ENCODE peak calls at places on chromosomes 4 and X, in seven cellular contexts. H, X, W, V, K, A and P are unnamed samples.

GRCh38 chrX:29634516-29634915 is 580.8 kb upstream of the MAGEB2 start:
- DNase-seq in H (no peak), X (no peak), W (no peak), V (peak), K (no peak), A (no peak), P (no peak)

GRCh38 chr4:79682801-79683217 is 274.8 kb upstream of the GK2 start:
- DNase-seq in H (no peak), X (no peak), W (no peak), V (no peak), K (no peak), A (no peak), P (no peak)

GRCh38 chr4:158630893-158631292 is 40.8 kb downstream of the C4orf46 start:
- DNase-seq in H (peak), X (no peak), W (no peak), V (peak), K (no peak), A (peak), P (no peak)

GRCh38 chr4:98110214-98110613 is 33.1 kb downstream of the STPG2 start:
- DNase-seq in H (no peak), X (no peak), W (no peak), V (no peak), K (no peak), A (no peak), P (no peak)

GRCh38 chrX:155766321-155766720 is 114.8 kb upstream of the VAMP7 start:
- DNase-seq in H (no peak), X (no peak), W (no peak), V (no peak), K (no peak), A (no peak), P (no peak)

GRCh38 chrX:16678689-16679088 is 28.7 kb downstream of the S100G start:
- DNase-seq in H (no peak), X (no peak), W (no peak), V (peak), K (no peak), A (no peak), P (no peak)

GRCh38 chr4:41160010-41160789 is 54.1 kb downstream of the APBB2 start:
- DNase-seq in H (peak), X (no peak), W (no peak), V (peak), K (peak), A (no peak), P (no peak)

GRCh38 chr4:153428816-153429592 is 37.2 kb upstream of the TMEM131L start:
- DNase-seq in H (no peak), X (peak), W (peak), V (peak), K (no peak), A (no peak), P (no peak)

GRCh38 chrX:46185923-46186810 is 359.1 kb downstream of the ZNF674 start:
- DNase-seq in H (peak), X (no peak), W (no peak), V (no peak), K (no peak), A (no peak), P (no peak)

GRCh38 chr4:69831646-69832325 is 28.2 kb downstream of the SULT1E1 start:
- DNase-seq in H (no peak), X (no peak), W (no peak), V (no peak), K (no peak), A (peak), P (no peak)

GRCh38 chrX:105975382-105975781 is 63.1 kb downstream of the SERPINA7 start:
- DNase-seq in H (peak), X (no peak), W (no peak), V (peak), K (no peak), A (peak), P (no peak)
- TF ChIP-seq CTCF in H (peak), X (no peak), W (peak), V (peak), K (no peak), A (no peak), P (peak)

DNA sequence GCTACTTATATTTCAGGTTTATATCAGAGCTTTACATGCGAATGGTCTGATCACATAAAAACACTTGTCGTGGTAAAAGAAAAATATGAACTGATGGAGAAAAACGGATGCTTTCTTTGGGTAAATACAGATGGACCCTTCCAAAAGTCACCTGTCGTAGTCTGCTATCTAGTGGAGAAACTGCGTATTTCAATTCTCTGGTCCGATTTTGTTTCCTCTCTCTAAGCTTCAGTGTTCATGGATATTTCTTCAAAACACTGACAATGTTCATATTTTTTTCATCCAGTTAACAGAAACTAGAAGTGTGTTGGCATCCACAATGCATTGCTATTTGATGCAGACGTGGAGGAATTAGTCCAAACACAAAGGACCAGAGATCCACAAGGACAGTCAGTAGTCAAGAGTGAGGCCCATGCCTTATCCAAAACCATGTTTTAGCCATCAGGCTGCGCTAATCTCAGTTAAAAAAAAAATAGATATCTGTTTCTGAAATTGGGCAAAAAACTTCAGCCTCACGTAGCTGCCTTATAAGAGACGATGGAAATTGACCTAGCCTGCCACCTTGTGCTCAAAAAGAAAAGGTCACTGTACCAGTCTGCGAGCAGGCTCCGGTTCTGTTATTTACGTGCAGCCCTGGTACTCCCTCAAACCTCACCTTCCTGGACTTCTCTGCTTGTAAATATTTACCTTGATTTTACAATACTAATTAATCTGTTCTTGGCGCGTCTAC is 16.0 kb downstream of the MEPE start:
- DNase-seq in H (peak), X (peak), W (peak), V (peak), K (peak), A (peak), P (peak)
- TF ChIP-seq CTCF in H (peak), X (peak), W (peak), V (peak), K (peak), A (no peak), P (peak)

GRCh38 chr4:186189656-186190055 is 1.7 kb upstream of the CYP4V2 start:
- DNase-seq in H (no peak), X (no peak), W (peak), V (no peak), K (no peak), A (no peak), P (no peak)

GRCh38 chr4:186193851-186194250 is 2.5 kb downstream of the CYP4V2 start:
- DNase-seq in H (no peak), X (no peak), W (no peak), V (no peak), K (no peak), A (no peak), P (no peak)

GRCh38 chr4:186191266-186192067 is at the start of gene CYP4V2:
- DNase-seq in H (peak), X (peak), W (peak), V (peak), K (peak), A (peak), P (peak)

GRCh38 chr4:186190456-186191265 is 706 bp upstream of the CYP4V2 start:
- DNase-seq in H (no peak), X (peak), W (peak), V (peak), K (peak), A (no peak), P (peak)

GRCh38 chr4:186192068-186192751 is 843 bp downstream of the CYP4V2 start:
- DNase-seq in H (peak), X (peak), W (peak), V (peak), K (peak), A (peak), P (peak)
- TF ChIP-seq CTCF in H (no peak), X (no peak), W (no peak), V (no peak), K (no peak), A (no peak), P (no peak)

GRCh38 chr4:139227729-139228404 is 50.8 kb upstream of the ELF2 start:
- DNase-seq in H (peak), X (no peak), W (peak), V (no peak), K (no peak), A (peak), P (no peak)
- TF ChIP-seq CTCF in H (peak), X (no peak), W (peak), V (no peak), K (no peak), A (no peak), P (no peak)

GRCh38 chrX:39445336-39445735 is 644.1 kb downstream of the MID1IP1 start:
- DNase-seq in H (peak), X (no peak), W (peak), V (peak), K (no peak), A (peak), P (peak)
- TF ChIP-seq CTCF in H (peak), X (no peak), W (peak), V (peak), K (no peak), A (no peak), P (peak)

GRCh38 chrX:65741823-65742222 is 74.4 kb downstream of the MSN start:
- DNase-seq in H (no peak), X (no peak), W (no peak), V (no peak), K (no peak), A (no peak), P (no peak)

GRCh38 chrX:65745427-65745826 is 78.0 kb downstream of the MSN start:
- DNase-seq in H (no peak), X (no peak), W (no peak), V (no peak), K (no peak), A (no peak), P (no peak)

GRCh38 chrX:65744965-65745364 is 77.5 kb downstream of the MSN start:
- DNase-seq in H (peak), X (no peak), W (no peak), V (peak), K (no peak), A (no peak), P (no peak)

GRCh38 chrX:65750674-65751469 is 83.4 kb downstream of the MSN start:
- DNase-seq in H (no peak), X (no peak), W (no peak), V (no peak), K (no peak), A (no peak), P (no peak)

GRCh38 chrX:65745992-65746391 is 78.5 kb downstream of the MSN start:
- DNase-seq in H (peak), X (no peak), W (no peak), V (peak), K (no peak), A (peak), P (no peak)
- TF ChIP-seq CTCF in H (peak), X (no peak), W (peak), V (peak), K (peak), A (no peak), P (no peak)

DNA sequence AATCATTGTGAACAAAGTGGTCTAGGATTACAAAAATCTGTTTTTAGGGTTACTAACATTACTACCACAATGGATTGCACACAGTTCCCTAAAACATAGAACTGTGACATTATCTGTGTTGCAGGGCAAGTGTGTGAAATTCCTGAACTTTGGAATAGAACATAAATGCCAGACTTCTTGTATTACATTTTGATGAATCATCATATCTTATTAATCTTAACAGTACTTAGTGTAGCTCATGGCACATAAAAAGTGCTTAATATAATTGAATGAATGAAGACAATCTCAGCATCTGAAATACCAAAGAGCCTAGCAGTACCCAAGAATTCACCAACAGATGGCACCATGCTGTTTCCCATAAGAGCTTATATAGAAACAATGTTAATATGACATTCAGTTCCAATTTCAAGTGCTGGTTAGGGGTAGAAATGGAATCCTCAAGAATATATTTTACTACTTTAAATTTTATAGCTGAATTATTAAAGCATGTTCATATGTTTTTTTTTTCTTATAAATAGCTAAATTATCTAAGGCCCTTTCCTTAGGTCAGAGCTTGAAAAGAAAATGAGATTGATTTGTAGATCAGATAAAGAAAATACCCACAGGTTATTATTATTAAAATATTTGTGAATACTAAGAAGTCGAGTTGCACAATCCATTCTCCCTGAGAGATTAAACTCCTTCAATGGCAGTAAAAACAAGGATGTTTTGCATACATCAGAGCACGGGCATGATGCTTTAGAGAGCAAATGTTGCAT is 25.8 kb upstream of the SHISA3 start:
- DNase-seq in H (peak), X (no peak), W (peak), V (peak), K (peak), A (peak), P (no peak)
- TF ChIP-seq CTCF in H (peak), X (no peak), W (peak), V (peak), K (peak), A (no peak), P (peak)